ENCODE peak calls at places on chromosomes 4 and X, in four cellular contexts. D is CD8-positive, alpha-beta T cell; J is OCI-LY7; B is prostate gland. W is an unnamed sample.

GRCh38 chrX:109856974-109857373 is 123.9 kb upstream of the ACSL4 start:
- DNase-seq in D (peak; percentile 11), J (peak; percentile 35), B (no peak), W (peak; percentile 46)

GRCh38 chrX:47802589-47802988 is 34.1 kb upstream of the ZNF81 start:
- DNase-seq in D (no peak), J (no peak), B (no peak), W (no peak)

GRCh38 chr4:22014222-22014741 is 65.7 kb upstream of the KCNIP4 start:
- DNase-seq in D (no peak), J (no peak), B (no peak), W (no peak)

GRCh38 chr4:140037353-140038030 is 116.5 kb downstream of the MAML3 start:
- DNase-seq in D (no peak), J (no peak), B (no peak), W (no peak)

GRCh38 chr4:81227968-81228367 is 12.9 kb upstream of the PRKG2 start:
- DNase-seq in B (no peak), J (no peak), D (no peak), W (no peak)

GRCh38 chrX:86935988-86936387 is 581.6 kb upstream of the KLHL4 start:
- DNase-seq in J (no peak), D (no peak), B (no peak), W (no peak)

GRCh38 chr4:162853788-162854187 is 312.9 kb downstream of the NAF1 start:
- DNase-seq in B (no peak), J (no peak), D (no peak), W (no peak)

GRCh38 chrX:146264763-146265375 is 447.2 kb downstream of the SLITRK2 start:
- DNase-seq in D (no peak), B (no peak), J (no peak), W (no peak)

GRCh38 chrX:15382809-15383208 is 1.4 kb downstream of the VEGFD start:
- DNase-seq in J (no peak), B (no peak), D (no peak), W (no peak)

GRCh38 chr4:171813195-171813955 is at the start of gene GALNTL6:
- DNase-seq in J (no peak), D (no peak), B (no peak), W (no peak)

GRCh38 chrX:99603076-99603814 is 806.8 kb downstream of the PCDH19 start:
- DNase-seq in J (no peak), D (no peak), B (no peak), W (no peak)

GRCh38 chr4:101349346-101350064 is 2.2 kb upstream of the PPP3CA start:
- DNase-seq in B (peak; percentile 48), D (no peak), J (no peak), W (no peak)

GRCh38 chr4:158768577-158769174 is at the start of gene FNIP2:
- DNase-seq in D (peak; percentile 72), B (peak; percentile 72), J (peak; percentile 15), W (peak; percentile 78)

DNA sequence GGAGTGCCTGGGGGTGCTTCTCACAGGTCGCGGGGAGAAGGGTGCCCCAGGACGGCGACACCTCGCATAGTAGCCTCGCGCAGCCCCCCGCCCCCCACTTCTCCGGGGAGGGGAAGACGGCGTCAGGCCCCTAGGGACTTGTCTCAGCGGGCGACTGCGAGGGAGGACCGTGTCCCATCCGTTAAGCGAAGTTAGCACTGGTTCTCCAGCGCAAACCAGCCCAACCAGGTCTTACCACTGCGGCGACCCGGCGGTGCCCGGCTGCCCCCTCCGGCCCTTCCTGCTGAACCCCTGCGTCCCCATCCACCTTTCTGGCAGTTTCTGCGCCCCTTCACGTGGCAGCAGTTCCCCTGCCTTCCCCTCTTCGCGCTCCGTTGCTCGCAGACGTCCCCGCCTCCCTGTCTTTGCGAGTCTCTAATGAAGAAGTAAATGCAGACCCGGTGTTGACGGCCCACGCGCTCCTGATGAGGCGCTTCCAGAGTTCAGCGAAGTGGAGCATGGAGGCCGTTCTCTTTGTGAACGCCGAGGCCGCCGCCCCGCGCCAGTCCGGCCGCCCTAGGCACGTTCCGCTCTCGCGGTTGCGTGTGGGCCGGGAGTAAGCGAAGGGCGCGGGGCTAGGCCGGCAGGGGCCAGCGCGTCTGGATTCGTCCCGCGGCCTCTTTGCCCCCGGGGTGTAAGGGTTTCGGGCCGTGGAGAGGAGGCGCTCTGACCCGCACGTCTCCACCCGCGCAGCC is 3.0 kb downstream of the SLIT2 start:
- DNase-seq in D (no peak), B (no peak), J (no peak), W (no peak)
- H3K4me1 ChIP-seq in D (no peaks in the 10 kb centered on the region), B (no peaks in the 10 kb centered on the region), J (no peaks in the 10 kb centered on the region), W (no peaks in the 10 kb centered on the region)

DNA sequence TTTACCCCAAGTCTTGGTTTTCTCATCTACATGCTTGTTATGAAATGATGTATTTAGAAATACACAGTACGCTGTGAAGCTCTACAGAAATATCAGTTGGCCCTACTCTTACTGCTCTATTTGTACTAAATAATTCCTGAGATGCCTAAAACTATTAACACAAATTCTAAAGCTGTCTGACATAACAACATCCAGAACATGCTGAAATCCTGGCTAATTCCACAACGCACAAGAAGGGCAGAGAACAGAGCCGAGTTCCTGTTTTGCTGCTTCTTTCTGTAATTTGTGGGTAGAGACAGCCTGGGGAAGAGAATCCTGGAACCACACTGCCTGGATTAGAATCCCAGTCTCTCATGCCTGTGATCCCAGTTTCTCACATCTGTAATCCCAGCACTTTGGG is 59.0 kb downstream of the ZNF827 start:
- DNase-seq in B (no peak), D (no peak), J (no peak), W (no peak)
- H3K4me1 ChIP-seq in B (peaks cover 16% of the 10 kb centered on the region), D (no peaks in the 10 kb centered on the region), J (peaks cover 14% of the 10 kb centered on the region), W (no peaks in the 10 kb centered on the region)

DNA sequence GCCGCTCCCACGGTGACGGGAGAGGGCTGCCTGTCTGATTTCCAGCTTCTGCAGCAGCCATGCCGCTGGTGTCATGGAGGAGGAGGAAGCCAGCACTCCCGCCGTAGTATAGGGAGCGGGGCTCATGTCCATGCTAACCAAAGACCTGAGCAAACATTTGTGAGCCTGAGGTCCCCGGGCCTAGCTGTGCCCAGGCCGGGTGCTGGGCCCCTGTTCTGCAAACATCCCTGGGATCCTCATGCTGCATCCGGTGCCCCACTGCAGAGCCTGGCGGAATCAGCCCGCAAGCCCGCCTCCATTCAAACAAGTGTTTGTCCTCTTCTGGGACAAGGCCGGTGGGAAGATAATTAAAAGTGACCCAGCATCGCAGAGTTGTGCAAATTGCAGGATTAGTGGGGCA is 106.3 kb downstream of the SORCS2 start:
- DNase-seq in J (no peak), D (no peak), B (no peak), W (no peak)
- H3K4me1 ChIP-seq in J (no peaks in the 10 kb centered on the region), D (no peaks in the 10 kb centered on the region), B (no peaks in the 10 kb centered on the region), W (no peaks in the 10 kb centered on the region)

GRCh38 chr4:41456559-41457101 is 81.3 kb upstream of the LIMCH1 start:
- DNase-seq in D (no peak), B (no peak), J (no peak), W (no peak)

GRCh38 chr4:41454393-41454792 is 83.6 kb upstream of the LIMCH1 start:
- DNase-seq in B (no peak), D (no peak), J (no peak), W (no peak)

GRCh38 chr4:41455215-41455614 is 82.7 kb upstream of the LIMCH1 start:
- DNase-seq in J (no peak), B (no peak), D (no peak), W (no peak)

GRCh38 chr4:41448935-41449334 is 89.0 kb upstream of the LIMCH1 start:
- DNase-seq in D (no peak), J (no peak), B (no peak), W (no peak)

GRCh38 chr4:41452484-41453225 is 85.3 kb upstream of the LIMCH1 start:
- DNase-seq in J (no peak), B (no peak), D (no peak), W (no peak)
- H3K4me1 ChIP-seq in J (no peaks in the 10 kb centered on the region), B (peaks cover 2% of the 10 kb centered on the region), D (no peaks in the 10 kb centered on the region), W (no peaks in the 10 kb centered on the region)

DNA sequence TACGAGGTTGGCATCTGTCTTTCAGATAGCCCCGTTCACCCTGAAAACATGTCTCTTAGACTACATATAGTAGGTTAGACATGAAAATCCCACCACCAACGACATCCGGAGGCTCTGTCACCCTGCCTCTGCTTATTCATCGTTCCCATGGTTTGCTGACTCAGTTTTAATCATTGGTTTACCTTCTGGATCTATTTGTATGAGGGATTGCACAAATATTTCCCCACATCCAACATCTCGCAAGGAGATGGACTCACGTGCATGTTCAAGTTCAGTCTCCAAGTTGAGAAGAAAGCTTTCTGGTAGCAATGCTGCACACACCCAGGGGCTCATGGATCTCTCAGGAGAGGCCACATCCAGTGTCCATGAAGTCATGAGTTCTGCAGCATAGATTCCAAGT is 10.8 kb downstream of the CETN2 start:
- DNase-seq in J (no peak), B (no peak), D (no peak), W (no peak)
- H3K4me1 ChIP-seq in J (no peaks in the 10 kb centered on the region), B (no peaks in the 10 kb centered on the region), D (no peaks in the 10 kb centered on the region), W (no peaks in the 10 kb centered on the region)